ENCODE peak calls at places on chromosomes 5 and 9, in eight cellular contexts. One of them, this sample, is unnamed.

GRCh38 chr9:134540441-134541372 is 100.9 kb upstream of the COL5A1 start:
- DNase-seq in A549: no peak
- DNase-seq in endothelial cell of umbilical vein: no peak
- DNase-seq in fibroblast of lung: no peak
- DNase-seq in heart right ventricle: no peak
- DNase-seq in brain microvascular endothelial cell: no peak
- DNase-seq in heart left ventricle: no peak
- DNase-seq in lung: no peak
- DNase-seq in this sample: no peak

GRCh38 chr9:35096035-35096849 is at the start of gene PIGO:
- DNase-seq in brain microvascular endothelial cell: peak; percentile 76
- DNase-seq in heart right ventricle: peak; percentile 89
- DNase-seq in lung: peak; percentile 89
- DNase-seq in heart left ventricle: peak; percentile 91
- DNase-seq in endothelial cell of umbilical vein: peak; percentile 78
- DNase-seq in A549: peak; percentile 89
- DNase-seq in fibroblast of lung: peak; percentile 82
- DNase-seq in this sample: peak; percentile 74

GRCh38 chr9:98807070-98807810 is at the start of gene GALNT12:
- DNase-seq in A549: peak; percentile 52
- DNase-seq in fibroblast of lung: no peak
- DNase-seq in heart right ventricle: no peak
- DNase-seq in lung: no peak
- DNase-seq in endothelial cell of umbilical vein: no peak
- DNase-seq in heart left ventricle: no peak
- DNase-seq in brain microvascular endothelial cell: no peak
- DNase-seq in this sample: no peak

GRCh38 chr9:134208310-134208841 is 44.0 kb upstream of the RNU6ATAC start:
- DNase-seq in heart right ventricle: peak; percentile 82
- DNase-seq in A549: no peak
- DNase-seq in endothelial cell of umbilical vein: no peak
- DNase-seq in heart left ventricle: peak; percentile 92
- DNase-seq in lung: no peak
- DNase-seq in brain microvascular endothelial cell: no peak
- DNase-seq in fibroblast of lung: no peak
- DNase-seq in this sample: peak; percentile 63

GRCh38 chr5:106116682-106117081 is 1554.1 kb downstream of the EFNA5 start:
- DNase-seq in heart right ventricle: no peak
- DNase-seq in lung: no peak
- DNase-seq in A549: no peak
- DNase-seq in heart left ventricle: no peak
- DNase-seq in brain microvascular endothelial cell: no peak
- DNase-seq in endothelial cell of umbilical vein: no peak
- DNase-seq in fibroblast of lung: peak; percentile 87
- DNase-seq in this sample: no peak

GRCh38 chr5:127210082-127210481 is 80.5 kb upstream of the MEGF10 start:
- DNase-seq in heart right ventricle: no peak
- DNase-seq in A549: no peak
- DNase-seq in heart left ventricle: no peak
- DNase-seq in endothelial cell of umbilical vein: no peak
- DNase-seq in lung: no peak
- DNase-seq in fibroblast of lung: no peak
- DNase-seq in brain microvascular endothelial cell: no peak
- DNase-seq in this sample: peak; percentile 52

GRCh38 chr9:4048441-4048840 is 251.4 kb downstream of the GLIS3 start:
- DNase-seq in lung: no peak
- DNase-seq in heart right ventricle: no peak
- DNase-seq in A549: peak; percentile 10
- DNase-seq in fibroblast of lung: peak; percentile 72
- DNase-seq in endothelial cell of umbilical vein: peak; percentile 5
- DNase-seq in heart left ventricle: no peak
- DNase-seq in brain microvascular endothelial cell: peak; percentile 31
- DNase-seq in this sample: peak; percentile 55

GRCh38 chr9:88691096-88691495 is 156.1 kb downstream of the NXNL2 start:
- DNase-seq in A549: no peak
- DNase-seq in heart right ventricle: no peak
- DNase-seq in endothelial cell of umbilical vein: no peak
- DNase-seq in heart left ventricle: no peak
- DNase-seq in brain microvascular endothelial cell: no peak
- DNase-seq in fibroblast of lung: no peak
- DNase-seq in lung: no peak
- DNase-seq in this sample: no peak

GRCh38 chr9:117782931-117783788 is 79.0 kb downstream of the TLR4 start:
- DNase-seq in heart left ventricle: peak; percentile 61
- DNase-seq in lung: peak; percentile 58
- DNase-seq in brain microvascular endothelial cell: peak; percentile 82
- DNase-seq in heart right ventricle: peak; percentile 52
- DNase-seq in fibroblast of lung: peak; percentile 29
- DNase-seq in endothelial cell of umbilical vein: peak; percentile 83
- DNase-seq in A549: peak; percentile 25
- DNase-seq in this sample: peak; percentile 68

GRCh38 chr5:91126448-91126847 is 256.7 kb downstream of the ARRDC3 start:
- DNase-seq in heart right ventricle: no peak
- DNase-seq in brain microvascular endothelial cell: peak; percentile 33
- DNase-seq in A549: no peak
- DNase-seq in lung: no peak
- DNase-seq in fibroblast of lung: peak; percentile 93
- DNase-seq in heart left ventricle: no peak
- DNase-seq in endothelial cell of umbilical vein: peak; percentile 79
- DNase-seq in this sample: peak; percentile 84

GRCh38 chr5:177491429-177491945 is 5.9 kb downstream of the PDLIM7 start:
- DNase-seq in brain microvascular endothelial cell: no peak
- DNase-seq in A549: peak; percentile 78
- DNase-seq in endothelial cell of umbilical vein: peak; percentile 79
- DNase-seq in heart left ventricle: no peak
- DNase-seq in lung: no peak
- DNase-seq in fibroblast of lung: no peak
- DNase-seq in heart right ventricle: no peak
- DNase-seq in this sample: peak; percentile 37

GRCh38 chr5:406041-406440 is 36.9 kb upstream of the EXOC3 start:
- DNase-seq in A549: no peak
- DNase-seq in heart left ventricle: no peak
- DNase-seq in fibroblast of lung: no peak
- DNase-seq in heart right ventricle: no peak
- DNase-seq in endothelial cell of umbilical vein: no peak
- DNase-seq in lung: no peak
- DNase-seq in brain microvascular endothelial cell: no peak
- DNase-seq in this sample: no peak

DNA sequence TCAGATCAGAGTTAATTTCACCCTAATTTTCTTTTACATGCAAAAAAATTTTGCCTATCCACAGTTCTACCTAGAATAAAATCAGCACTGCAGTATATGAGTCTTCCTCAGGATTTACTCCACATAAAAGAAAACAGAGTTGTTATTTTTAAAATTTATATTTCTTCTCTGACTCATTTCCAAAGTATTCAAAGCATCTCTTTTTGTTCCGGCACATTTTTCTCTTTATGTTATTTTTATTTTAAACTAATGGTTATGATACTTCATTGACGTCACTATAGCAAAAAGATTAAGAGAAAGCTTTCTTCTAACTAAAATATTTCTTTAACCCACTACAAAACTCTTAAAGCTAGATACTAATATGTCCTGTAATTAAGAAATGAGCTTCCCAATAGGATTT is 590.4 kb downstream of the PRELID2 start:
- DNase-seq in brain microvascular endothelial cell: no peak
- DNase-seq in heart left ventricle: no peak
- DNase-seq in endothelial cell of umbilical vein: peak; percentile 62
- DNase-seq in fibroblast of lung: peak; percentile 51
- DNase-seq in lung: no peak
- DNase-seq in A549: no peak
- DNase-seq in heart right ventricle: no peak
- DNase-seq in this sample: peak; percentile 24
- H3K4me3 ChIP-seq in brain microvascular endothelial cell: no peak overlapping the region
- H3K4me3 ChIP-seq in heart left ventricle: no peak overlapping the region
- H3K4me3 ChIP-seq in endothelial cell of umbilical vein: no peak overlapping the region
- H3K4me3 ChIP-seq in fibroblast of lung: no peak overlapping the region
- H3K4me3 ChIP-seq in lung: no peak overlapping the region
- H3K4me3 ChIP-seq in A549: no peak overlapping the region
- H3K4me3 ChIP-seq in heart right ventricle: no peak overlapping the region
- H3K4me3 ChIP-seq in this sample: no peak overlapping the region

GRCh38 chr9:111599092-111599947 is at the start of gene PTGR1:
- DNase-seq in lung: peak; percentile 89
- DNase-seq in brain microvascular endothelial cell: peak; percentile 81
- DNase-seq in heart right ventricle: peak; percentile 86
- DNase-seq in endothelial cell of umbilical vein: peak; percentile 83
- DNase-seq in A549: peak; percentile 72
- DNase-seq in fibroblast of lung: peak; percentile 87
- DNase-seq in heart left ventricle: peak; percentile 94
- DNase-seq in this sample: peak; percentile 91

GRCh38 chr9:111601237-111602018 is 2.0 kb upstream of the PTGR1 start:
- DNase-seq in lung: no peak
- DNase-seq in A549: peak; percentile 75
- DNase-seq in heart left ventricle: no peak
- DNase-seq in heart right ventricle: no peak
- DNase-seq in endothelial cell of umbilical vein: peak; percentile 97
- DNase-seq in brain microvascular endothelial cell: peak; percentile 45
- DNase-seq in fibroblast of lung: peak; percentile 59
- DNase-seq in this sample: peak; percentile 67

GRCh38 chr9:111598730-111599091 is 736 bp downstream of the PTGR1 start:
- DNase-seq in heart left ventricle: peak; percentile 39
- DNase-seq in brain microvascular endothelial cell: peak; percentile 31
- DNase-seq in A549: no peak
- DNase-seq in endothelial cell of umbilical vein: peak; percentile 50
- DNase-seq in heart right ventricle: peak; percentile 26
- DNase-seq in lung: peak; percentile 31
- DNase-seq in fibroblast of lung: peak; percentile 52
- DNase-seq in this sample: peak; percentile 75

GRCh38 chr9:111597852-111598729 is 1.4 kb downstream of the PTGR1 start:
- DNase-seq in brain microvascular endothelial cell: peak; percentile 53
- DNase-seq in A549: peak; percentile 58
- DNase-seq in heart right ventricle: peak; percentile 64
- DNase-seq in heart left ventricle: peak; percentile 66
- DNase-seq in endothelial cell of umbilical vein: peak; percentile 81
- DNase-seq in lung: peak; percentile 56
- DNase-seq in fibroblast of lung: peak; percentile 74
- DNase-seq in this sample: peak; percentile 65

GRCh38 chr9:111599948-111600343 is 499 bp upstream of the PTGR1 start:
- DNase-seq in endothelial cell of umbilical vein: no peak
- DNase-seq in heart right ventricle: no peak
- DNase-seq in heart left ventricle: no peak
- DNase-seq in lung: no peak
- DNase-seq in fibroblast of lung: no peak
- DNase-seq in brain microvascular endothelial cell: no peak
- DNase-seq in A549: no peak
- DNase-seq in this sample: no peak
- H3K4me3 ChIP-seq in endothelial cell of umbilical vein: no peak overlapping the region
- H3K4me3 ChIP-seq in heart right ventricle: peak overlapping the region; percentile 82
- H3K4me3 ChIP-seq in heart left ventricle: peak overlapping the region; percentile 92
- H3K4me3 ChIP-seq in lung: peak overlapping the region; percentile 64
- H3K4me3 ChIP-seq in fibroblast of lung: peak overlapping the region; percentile 80
- H3K4me3 ChIP-seq in brain microvascular endothelial cell: peak overlapping the region; percentile 70
- H3K4me3 ChIP-seq in A549: peak overlapping the region; percentile 96
- H3K4me3 ChIP-seq in this sample: peak overlapping the region; percentile 82

GRCh38 chr9:93828331-93829097 is 126.6 kb downstream of the BARX1 start:
- DNase-seq in brain microvascular endothelial cell: no peak
- DNase-seq in fibroblast of lung: no peak
- DNase-seq in heart right ventricle: no peak
- DNase-seq in A549: no peak
- DNase-seq in lung: no peak
- DNase-seq in endothelial cell of umbilical vein: no peak
- DNase-seq in heart left ventricle: no peak
- DNase-seq in this sample: no peak

GRCh38 chr9:93826209-93826608 is 128.9 kb downstream of the BARX1 start:
- DNase-seq in fibroblast of lung: no peak
- DNase-seq in heart right ventricle: no peak
- DNase-seq in A549: no peak
- DNase-seq in lung: no peak
- DNase-seq in heart left ventricle: no peak
- DNase-seq in brain microvascular endothelial cell: no peak
- DNase-seq in endothelial cell of umbilical vein: no peak
- DNase-seq in this sample: no peak

GRCh38 chr9:93826905-93827544 is 128.1 kb downstream of the BARX1 start:
- DNase-seq in heart right ventricle: no peak
- DNase-seq in A549: no peak
- DNase-seq in fibroblast of lung: no peak
- DNase-seq in heart left ventricle: no peak
- DNase-seq in endothelial cell of umbilical vein: no peak
- DNase-seq in lung: no peak
- DNase-seq in brain microvascular endothelial cell: no peak
- DNase-seq in this sample: no peak

GRCh38 chr9:93829271-93830223 is 125.6 kb downstream of the BARX1 start:
- DNase-seq in heart right ventricle: no peak
- DNase-seq in brain microvascular endothelial cell: no peak
- DNase-seq in endothelial cell of umbilical vein: no peak
- DNase-seq in A549: no peak
- DNase-seq in fibroblast of lung: no peak
- DNase-seq in lung: no peak
- DNase-seq in heart left ventricle: no peak
- DNase-seq in this sample: no peak

DNA sequence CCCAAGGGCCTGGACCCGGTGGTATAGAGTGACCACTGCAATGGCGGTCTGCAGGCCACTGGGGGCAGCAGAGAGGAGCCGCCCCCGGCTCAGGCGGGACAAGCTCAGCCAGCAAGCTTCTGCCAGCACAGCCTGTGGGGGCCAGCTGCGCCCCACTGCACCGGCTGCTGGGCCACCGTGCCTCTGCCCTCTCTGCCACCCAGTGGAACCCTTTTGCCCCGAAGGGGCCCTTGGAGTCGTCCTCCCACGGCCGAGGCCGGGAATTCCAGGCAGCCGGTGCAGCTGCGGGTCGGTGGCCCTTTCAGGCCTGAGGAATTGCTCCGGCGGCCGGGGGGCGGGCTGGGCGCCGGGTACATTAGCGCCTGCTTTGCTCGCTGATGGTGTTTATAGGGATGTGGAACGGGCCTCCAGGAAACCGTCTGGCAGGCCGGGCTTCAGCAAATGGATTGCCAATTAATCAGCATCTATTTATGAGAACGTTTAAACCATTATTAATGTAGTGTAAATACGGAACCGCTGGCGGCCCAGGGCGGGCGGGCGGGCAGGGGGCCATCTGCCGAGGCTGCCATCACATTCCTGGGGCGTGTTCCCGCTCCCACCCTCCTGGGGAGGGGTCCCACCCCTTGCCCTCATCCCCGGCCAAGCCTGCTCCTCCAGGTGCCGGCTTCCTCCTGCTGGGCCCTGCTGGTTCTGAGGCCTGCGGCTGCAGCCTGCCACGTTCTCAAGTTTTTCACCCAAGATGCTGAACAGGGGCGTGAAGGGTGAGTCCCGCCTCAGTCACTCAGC is 127.4 kb downstream of the BARX1 start:
- DNase-seq in fibroblast of lung: peak; percentile 45
- DNase-seq in lung: peak; percentile 54
- DNase-seq in brain microvascular endothelial cell: peak; percentile 37
- DNase-seq in A549: peak; percentile 89
- DNase-seq in heart right ventricle: peak; percentile 42
- DNase-seq in heart left ventricle: peak; percentile 63
- DNase-seq in endothelial cell of umbilical vein: peak; percentile 73
- DNase-seq in this sample: peak; percentile 38
- H3K4me3 ChIP-seq in fibroblast of lung: no peak overlapping the region
- H3K4me3 ChIP-seq in lung: no peak overlapping the region
- H3K4me3 ChIP-seq in brain microvascular endothelial cell: peak overlapping the region; percentile 31
- H3K4me3 ChIP-seq in A549: peak overlapping the region; percentile 26
- H3K4me3 ChIP-seq in heart right ventricle: peak overlapping the region; percentile 47
- H3K4me3 ChIP-seq in heart left ventricle: peak overlapping the region; percentile 52
- H3K4me3 ChIP-seq in endothelial cell of umbilical vein: no peak overlapping the region
- H3K4me3 ChIP-seq in this sample: no peak overlapping the region

DNA sequence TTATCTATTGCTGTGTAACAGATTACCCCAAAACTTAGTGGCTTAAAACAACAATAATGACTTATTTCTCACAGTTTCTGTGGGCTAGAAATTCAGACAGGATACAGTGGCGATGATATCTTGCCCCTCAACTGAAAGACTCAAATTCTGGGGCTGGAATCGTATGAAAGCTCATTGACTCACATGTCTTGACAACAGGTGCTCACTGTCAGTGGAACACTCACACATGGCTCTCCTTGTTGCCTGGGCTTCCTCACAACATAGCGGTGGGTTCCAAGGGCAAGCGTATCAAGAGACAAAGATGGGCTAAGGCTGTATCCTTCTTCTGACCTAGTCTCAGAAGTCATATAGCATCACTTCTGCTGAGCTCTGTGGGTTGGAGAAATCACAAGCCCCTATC is 3.7 kb upstream of the GNPDA1 start:
- DNase-seq in heart left ventricle: no peak
- DNase-seq in heart right ventricle: no peak
- DNase-seq in endothelial cell of umbilical vein: peak; percentile 11
- DNase-seq in brain microvascular endothelial cell: no peak
- DNase-seq in lung: no peak
- DNase-seq in fibroblast of lung: no peak
- DNase-seq in A549: no peak
- DNase-seq in this sample: no peak
- H3K4me3 ChIP-seq in heart left ventricle: no peak overlapping the region
- H3K4me3 ChIP-seq in heart right ventricle: no peak overlapping the region
- H3K4me3 ChIP-seq in endothelial cell of umbilical vein: no peak overlapping the region
- H3K4me3 ChIP-seq in brain microvascular endothelial cell: no peak overlapping the region
- H3K4me3 ChIP-seq in lung: no peak overlapping the region
- H3K4me3 ChIP-seq in fibroblast of lung: no peak overlapping the region
- H3K4me3 ChIP-seq in A549: no peak overlapping the region
- H3K4me3 ChIP-seq in this sample: no peak overlapping the region

This sample was measured in fibroblast of mammary gland.